ENCODE peak calls at places on chromosomes 13 and 19, in eight cellular contexts. E, W, V, M, X, U, L and R are unnamed samples.

GRCh38 chr13:111904701-111905608 is 162.0 kb upstream of the SOX1 start:
- DNase-seq in V (no peak), M (no peak), L (no peak), E (no peak), W (no peak), U (no peak), X (peak; percentile 22), R (no peak)

GRCh38 chr13:78478183-78478582 is 125.2 kb downstream of the POU4F1 start:
- DNase-seq in M (no peak), U (no peak), W (no peak), L (no peak), E (no peak), X (no peak), V (no peak), R (no peak)

GRCh38 chr19:42003506-42004294 is 9.7 kb upstream of the ATP1A3 start:
- DNase-seq in V (no peak), X (no peak), U (no peak), L (no peak), W (no peak), M (no peak), E (no peak), R (no peak)

GRCh38 chr13:101346161-101346560 is 70.1 kb downstream of the NALCN start:
- DNase-seq in L (no peak), W (no peak), X (no peak), V (no peak), E (no peak), M (no peak), U (no peak), R (no peak)

GRCh38 chr19:54462072-54462712 is 1.4 kb downstream of the LENG9 start:
- DNase-seq in V (no peak), L (no peak), W (no peak), X (no peak), E (no peak), M (no peak), U (no peak), R (no peak)

GRCh38 chr19:35501684-35502083 is 11.4 kb upstream of the KRTDAP start:
- DNase-seq in U (no peak), W (no peak), E (no peak), M (no peak), V (no peak), X (no peak), L (no peak), R (no peak)

GRCh38 chr13:114128624-114129522 is 3.5 kb downstream of the RASA3 start:
- DNase-seq in W (no peak), U (peak; percentile 87), E (peak; percentile 78), M (peak; percentile 96), L (peak; percentile 96), X (peak; percentile 94), V (peak; percentile 47), R (no peak)

GRCh38 chr13:79398169-79398568 is 7.9 kb downstream of the RBM26 start:
- DNase-seq in L (no peak), U (no peak), E (no peak), M (no peak), X (no peak), W (no peak), V (no peak), R (no peak)

GRCh38 chr19:44808463-44809371 is at the start of gene BCAM:
- DNase-seq in W (peak; percentile 94), U (no peak), M (peak; percentile 74), E (no peak), L (no peak), V (no peak), X (peak; percentile 72), R (peak; percentile 71)

GRCh38 chr13:28557725-28558124 is 62.8 kb upstream of the FLT1 start:
- DNase-seq in U (no peak), L (no peak), W (no peak), E (no peak), V (no peak), X (no peak), M (peak; percentile 13), R (no peak)

GRCh38 chr19:40394816-40395210 is 4.8 kb upstream of the HIPK4 start:
- DNase-seq in X (no peak), V (no peak), L (no peak), M (no peak), E (no peak), U (no peak), W (no peak), R (no peak)

GRCh38 chr13:113667771-113668490 is 912 bp downstream of the GRK1 start:
- DNase-seq in L (no peak), X (peak; percentile 39), E (no peak), U (no peak), V (no peak), M (no peak), W (no peak), R (no peak)

GRCh38 chr13:74573654-74574053 is 439.4 kb upstream of the KLF12 start:
- DNase-seq in M (no peak), U (peak; percentile 10), V (no peak), X (no peak), E (no peak), L (no peak), W (no peak), R (no peak)

GRCh38 chr13:113110852-113111315 is 5.3 kb downstream of the F7 start:
- DNase-seq in M (no peak), E (no peak), X (peak; percentile 26), L (no peak), V (no peak), W (no peak), U (no peak), R (no peak)

GRCh38 chr13:102012299-102013293 is 389.3 kb downstream of the FGF14 start:
- DNase-seq in V (peak; percentile 6), E (no peak), L (no peak), X (no peak), M (no peak), U (no peak), W (no peak), R (no peak)

GRCh38 chr13:31725841-31726240 is 13.5 kb upstream of the RXFP2 start:
- DNase-seq in W (no peak), X (no peak), L (no peak), M (peak; percentile 33), U (no peak), V (no peak), E (no peak), R (no peak)

GRCh38 chr13:71591380-71591779 is 275.6 kb downstream of the DACH1 start:
- DNase-seq in E (no peak), W (no peak), M (no peak), X (no peak), V (no peak), L (no peak), U (no peak), R (no peak)

GRCh38 chr13:28657784-28658538 is 969 bp upstream of the POMP start:
- DNase-seq in U (no peak), W (no peak), M (peak; percentile 15), L (no peak), E (no peak), V (no peak), X (no peak), R (no peak)

GRCh38 chr13:78317030-78317429 is 286.3 kb downstream of the POU4F1 start:
- DNase-seq in X (no peak), E (no peak), M (no peak), L (no peak), V (no peak), W (no peak), U (no peak), R (no peak)

GRCh38 chr13:27354379-27354778 is 70.0 kb upstream of the GTF3A start:
- DNase-seq in L (no peak), U (no peak), E (no peak), X (no peak), M (no peak), V (no peak), W (no peak), R (no peak)

GRCh38 chr13:23510979-23511735 is 59.1 kb upstream of the TNFRSF19 start:
- DNase-seq in E (no peak), M (peak; percentile 64), V (no peak), X (no peak), U (no peak), L (peak; percentile 63), W (no peak), R (no peak)

GRCh38 chr13:31067416-31068118 is 94.1 kb downstream of the HSPH1 start:
- DNase-seq in W (no peak), X (no peak), M (peak; percentile 70), U (no peak), V (no peak), E (no peak), L (no peak), R (no peak)

GRCh38 chr13:97264663-97265062 is 42.5 kb downstream of the MBNL2 start:
- DNase-seq in E (no peak), X (no peak), U (no peak), V (no peak), L (no peak), W (no peak), M (no peak), R (no peak)

GRCh38 chr19:45297674-45298073 is 25.0 kb downstream of the CKM start:
- DNase-seq in E (no peak), V (no peak), U (no peak), M (no peak), L (no peak), X (no peak), W (no peak), R (no peak)

GRCh38 chr13:99085846-99086148 is 107.9 kb upstream of the DOCK9 start:
- DNase-seq in L (no peak), X (no peak), W (peak; percentile 22), V (no peak), U (no peak), M (no peak), E (no peak), R (no peak)

GRCh38 chr19:27860309-27860934 is 1352.5 kb downstream of the UQCRFS1 start:
- DNase-seq in U (no peak), X (no peak), M (no peak), E (no peak), V (no peak), L (no peak), W (no peak), R (no peak)

GRCh38 chr13:60448907-60449510 is 52.0 kb downstream of the TDRD3 start:
- DNase-seq in L (peak; percentile 74), E (no peak), U (no peak), M (peak; percentile 33), V (no peak), W (peak; percentile 4), X (no peak), R (no peak)

GRCh38 chr13:82062772-82063171 is 1721.8 kb upstream of the SPRY2 start:
- DNase-seq in W (no peak), V (no peak), X (no peak), E (no peak), L (no peak), M (no peak), U (no peak), R (no peak)